ENCODE peak calls at places on chromosomes 4 and X, in ten cellular contexts. T is astrocyte of the spinal cord, K is fibroblast of the aortic adventitia, P is foreskin fibroblast, R is tibial artery, M is uterus, V is astrocyte, F is heart left ventricle, G is H9, I is nephron progenitor cell. B is an unnamed sample.

GRCh38 chr4:129623233-129623632 is 527.3 kb downstream of the C4orf33 start:
- DNase-seq in R (no peak), K (no peak), P (no peak), T (no peak), I (no peak), V (no peak), F (no peak), G (no peak), M (no peak), B (peak)

GRCh38 chr4:112652216-112652615 is 15.3 kb downstream of the LARP7 start:
- DNase-seq in M (no peak), I (no peak), P (no peak), T (no peak), R (no peak), K (no peak), F (no peak), V (no peak), G (peak), B (no peak)

GRCh38 chr4:79272761-79273160 is 53.1 kb downstream of the NAA11 start:
- DNase-seq in G (no peak), F (no peak), T (no peak), R (no peak), V (no peak), I (no peak), M (no peak), K (no peak), P (no peak), B (no peak)

GRCh38 chr4:21652508-21653108 is 296.0 kb downstream of the KCNIP4 start:
- DNase-seq in F (no peak), K (no peak), V (no peak), M (no peak), P (peak), I (no peak), G (no peak), T (no peak), R (no peak), B (no peak)

GRCh38 chr4:160745126-160745525 is 1418.7 kb downstream of the FSTL5 start:
- DNase-seq in R (no peak), F (no peak), I (no peak), G (no peak), T (no peak), K (no peak), P (no peak), V (no peak), M (no peak), B (no peak)

GRCh38 chr4:2436301-2436700 is 17.5 kb downstream of the CFAP99 start:
- DNase-seq in P (peak), K (no peak), R (peak), F (no peak), M (no peak), I (no peak), V (no peak), G (no peak), T (no peak), B (no peak)

GRCh38 chr4:74104145-74104544 is 5.2 kb upstream of the CXCL2 start:
- DNase-seq in P (no peak), K (peak), M (peak), F (no peak), I (no peak), T (no peak), V (peak), G (no peak), R (no peak), B (no peak)

GRCh38 chr4:47705326-47705981 is 132.4 kb downstream of the CORIN start:
- DNase-seq in G (no peak), V (no peak), P (peak), M (no peak), F (no peak), I (no peak), T (peak), K (peak), R (no peak), B (peak)

GRCh38 chr4:178329226-178329872 is 887.1 kb upstream of the AGA start:
- DNase-seq in F (no peak), V (no peak), K (no peak), G (no peak), I (no peak), M (no peak), T (peak), P (no peak), R (no peak), B (no peak)

GRCh38 chrX:73400136-73400748 is 46.6 kb upstream of the CDX4 start:
- DNase-seq in V (no peak), F (no peak), R (no peak), M (no peak), K (no peak), P (no peak), T (no peak), I (no peak), G (no peak), B (no peak)

GRCh38 chr4:538542-539142 is 37.5 kb downstream of the TMEM271 start:
- DNase-seq in P (no peak), G (no peak), R (peak), K (no peak), T (no peak), M (no peak), V (no peak), I (no peak), F (no peak), B (no peak)

GRCh38 chrX:88325634-88326033 is 421.4 kb upstream of the CPXCR1 start:
- DNase-seq in R (no peak), M (no peak), V (no peak), K (no peak), G (no peak), I (no peak), P (no peak), F (no peak), T (no peak), B (no peak)

GRCh38 chrX:19810809-19811208 is 76.6 kb downstream of the SH3KBP1 start:
- DNase-seq in M (no peak), I (no peak), F (no peak), P (peak), R (no peak), T (no peak), K (peak), G (no peak), V (no peak), B (peak)

GRCh38 chrX:1468250-1468772 is 15.6 kb upstream of the ASMTL start:
- DNase-seq in V (peak), P (peak), F (no peak), I (no peak), T (peak), M (no peak), G (peak), R (peak), K (peak), B (peak)

GRCh38 chr4:15894923-15895411 is 43.6 kb downstream of the FGFBP1 start:
- DNase-seq in R (no peak), I (no peak), G (no peak), P (peak), V (peak), K (peak), T (no peak), M (no peak), F (no peak), B (peak)

GRCh38 chrX:10423716-10424115 is 196.7 kb downstream of the MID1 start:
- DNase-seq in I (no peak), T (no peak), F (no peak), M (no peak), K (no peak), R (no peak), G (no peak), P (no peak), V (no peak), B (peak)

GRCh38 chr4:54229631-54230478 is 762 bp downstream of the PDGFRA start:
- DNase-seq in G (peak), I (peak), T (peak), R (peak), F (no peak), V (peak), M (no peak), P (peak), K (peak), B (no peak)

GRCh38 chrX:153885968-153886903 is at the start of gene L1CAM:
- DNase-seq in M (no peak), K (no peak), I (peak), R (no peak), P (peak), F (no peak), G (peak), V (no peak), T (no peak), B (no peak)

GRCh38 chr4:108072300-108072699 is 82.6 kb downstream of the HADH start:
- DNase-seq in I (peak), P (no peak), F (no peak), G (no peak), K (no peak), V (no peak), M (no peak), R (no peak), T (no peak), B (no peak)

DNA sequence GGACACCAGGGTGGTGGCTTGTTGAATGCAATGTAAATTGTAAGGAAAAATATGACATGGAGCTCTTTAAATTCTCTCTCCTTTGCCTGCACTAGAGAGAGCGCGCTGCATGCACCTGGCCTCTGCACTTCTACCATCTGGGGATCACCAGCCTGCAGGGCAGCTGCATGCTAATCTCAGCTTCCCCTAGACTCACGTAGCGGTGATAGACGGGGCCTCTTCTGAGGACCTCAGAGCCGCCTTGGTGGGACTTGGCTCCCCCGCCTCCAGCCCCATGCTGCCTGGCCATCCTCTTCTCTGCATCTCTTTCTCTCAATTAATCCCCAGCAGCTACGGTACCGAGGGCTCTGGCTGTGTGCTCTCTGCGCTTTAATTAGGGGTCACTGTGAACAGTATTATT is 52.7 kb upstream of the PSAPL1 start:
- DNase-seq in F (no peak), G (no peak), M (no peak), P (no peak), I (no peak), V (no peak), T (no peak), K (no peak), R (no peak), B (no peak)
- TF ChIP-seq CTCF in F (no peak), G (no peak), M (no peak), P (no peak), I (no peak), V (no peak), T (no peak), K (no peak), R (no peak), B (no peak)

DNA sequence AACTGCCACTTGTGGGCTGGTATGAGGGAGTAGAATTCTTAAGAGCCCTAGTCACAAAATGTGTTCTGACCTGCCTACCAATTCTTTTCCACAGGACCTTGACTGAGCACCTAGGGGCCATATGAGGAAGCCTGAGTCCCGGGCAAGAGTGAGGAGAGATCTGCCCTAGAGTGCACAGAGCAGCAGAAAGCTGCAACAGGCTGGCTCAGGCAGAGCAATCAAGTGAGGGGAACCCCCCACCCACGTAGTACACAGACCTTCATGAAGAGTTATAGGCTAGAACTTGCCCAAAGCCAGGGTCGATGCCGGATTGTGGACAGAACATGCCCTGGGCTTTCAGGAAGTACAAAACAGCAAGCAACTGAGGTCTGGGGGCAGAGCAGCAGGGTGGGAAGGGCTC is 117.0 kb downstream of the SPOCK3 start:
- DNase-seq in R (no peak), T (no peak), G (no peak), I (no peak), K (no peak), F (no peak), V (no peak), M (no peak), P (no peak), B (peak)
- TF ChIP-seq CTCF in R (no peak), T (no peak), G (no peak), I (no peak), K (no peak), F (no peak), V (no peak), M (no peak), P (no peak), B (no peak)

GRCh38 chr4:26406346-26406975 is 83.8 kb downstream of the CCKAR start:
- DNase-seq in V (no peak), M (no peak), P (peak), G (peak), K (no peak), F (no peak), T (no peak), R (no peak), I (no peak), B (peak)

GRCh38 chr4:26407466-26407865 is 82.8 kb downstream of the CCKAR start:
- DNase-seq in F (no peak), G (no peak), T (no peak), R (no peak), I (no peak), M (no peak), V (peak), K (peak), P (no peak), B (no peak)

GRCh38 chr4:26400140-26400539 is 79.3 kb downstream of the RBPJ start:
- DNase-seq in K (no peak), P (no peak), M (no peak), F (no peak), V (no peak), T (no peak), I (no peak), R (no peak), G (no peak), B (no peak)

GRCh38 chr4:26402458-26402857 is 81.6 kb downstream of the RBPJ start:
- DNase-seq in V (no peak), M (no peak), R (no peak), I (no peak), T (no peak), K (no peak), F (no peak), G (no peak), P (no peak), B (no peak)

GRCh38 chr4:26404597-26405323 is 83.9 kb downstream of the RBPJ start:
- DNase-seq in K (no peak), T (no peak), M (no peak), V (no peak), G (no peak), F (no peak), I (no peak), R (no peak), P (no peak), B (no peak)
- TF ChIP-seq CTCF in K (peak), T (no peak), M (no peak), V (no peak), G (peak), F (no peak), I (no peak), R (no peak), P (no peak), B (no peak)

GRCh38 chrX:103919336-103919682 is 43.1 kb upstream of the TMSB15B start:
- DNase-seq in M (no peak), T (peak), F (no peak), K (peak), V (peak), I (no peak), P (peak), G (no peak), R (no peak), B (peak)
- TF ChIP-seq CTCF in M (peak), T (peak), F (no peak), K (peak), V (peak), I (peak), P (peak), G (peak), R (peak), B (peak)

DNA sequence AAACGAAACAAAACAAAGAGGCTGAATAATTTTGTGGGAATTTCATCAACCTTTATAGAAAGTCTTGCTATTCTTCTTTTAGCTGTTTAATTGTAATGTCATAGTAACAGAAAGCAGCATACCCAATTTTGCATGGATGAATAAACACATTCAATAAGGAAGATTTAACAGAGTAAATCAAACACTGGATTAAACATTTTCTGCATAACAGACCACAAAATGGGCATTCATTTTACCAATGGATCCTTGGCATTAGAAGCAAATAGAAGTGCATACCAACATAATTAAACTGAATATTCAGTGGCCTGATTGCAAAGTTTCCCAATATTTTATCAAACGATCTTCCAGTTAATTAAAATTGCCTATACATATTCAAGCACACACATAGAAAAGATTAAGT is 4.4 kb upstream of the CHM start:
- DNase-seq in P (no peak), M (no peak), K (no peak), V (no peak), T (no peak), G (no peak), F (no peak), R (no peak), I (no peak), B (no peak)
- TF ChIP-seq CTCF in P (no peak), M (no peak), K (no peak), V (no peak), T (no peak), G (no peak), F (no peak), R (no peak), I (no peak), B (no peak)